ENCODE peak calls at places on chromosomes 2 and 18, in six cellular contexts. N, F, E, H, U and J are unnamed samples.

GRCh38 chr2:112605926-112606325 is 21.5 kb downstream of the CHCHD5 start:
- DNase-seq in N (no peak), F (no peak), E (no peak), H (no peak), U (no peak), J (no peak)

GRCh38 chr2:188978291-188979081 is 4.3 kb downstream of the COL3A1 start:
- DNase-seq in N (peak), F (no peak), E (peak), H (no peak), U (no peak), J (peak)

GRCh38 chr2:132793532-132793931 is 123.5 kb upstream of the LYPD1 start:
- DNase-seq in N (no peak), F (no peak), E (no peak), H (no peak), U (no peak), J (no peak)

GRCh38 chr2:198731842-198732421 is 725.8 kb downstream of the SATB2 start:
- DNase-seq in N (no peak), F (no peak), E (no peak), H (no peak), U (no peak), J (peak)

GRCh38 chr18:11518788-11519685 is 90.4 kb upstream of the SLC35G4 start:
- DNase-seq in N (peak), F (peak), E (peak), H (no peak), U (no peak), J (peak)

GRCh38 chr2:183000846-183001245 is 37.4 kb downstream of the NCKAP1 start:
- DNase-seq in N (no peak), F (no peak), E (no peak), H (no peak), U (no peak), J (no peak)

GRCh38 chr2:81658227-81658626 is 1353.7 kb upstream of the LRRTM1 start:
- DNase-seq in N (peak), F (no peak), E (peak), H (no peak), U (no peak), J (no peak)

GRCh38 chr2:223635080-223635479 is 32.9 kb upstream of the SCG2 start:
- DNase-seq in N (no peak), F (no peak), E (peak), H (no peak), U (no peak), J (peak)

GRCh38 chr2:239892480-239893235 is 132.5 kb downstream of the NDUFA10 start:
- DNase-seq in N (no peak), F (no peak), E (no peak), H (no peak), U (no peak), J (no peak)

GRCh38 chr18:57915848-57916596 is 112.9 kb upstream of the ATP8B1 start:
- DNase-seq in N (no peak), F (peak), E (no peak), H (no peak), U (no peak), J (no peak)

GRCh38 chr2:200455958-200456421 is 53.9 kb downstream of the KCTD18 start:
- DNase-seq in N (no peak), F (no peak), E (no peak), H (no peak), U (no peak), J (no peak)

GRCh38 chr2:96471772-96472171 is 33.4 kb downstream of the NEURL3 start:
- DNase-seq in N (no peak), F (no peak), E (no peak), H (no peak), U (no peak), J (no peak)
- TF ChIP-seq CTCF in N (no peak), F (no peak), E (no peak), H (no peak), U (no peak), J (no peak)

DNA sequence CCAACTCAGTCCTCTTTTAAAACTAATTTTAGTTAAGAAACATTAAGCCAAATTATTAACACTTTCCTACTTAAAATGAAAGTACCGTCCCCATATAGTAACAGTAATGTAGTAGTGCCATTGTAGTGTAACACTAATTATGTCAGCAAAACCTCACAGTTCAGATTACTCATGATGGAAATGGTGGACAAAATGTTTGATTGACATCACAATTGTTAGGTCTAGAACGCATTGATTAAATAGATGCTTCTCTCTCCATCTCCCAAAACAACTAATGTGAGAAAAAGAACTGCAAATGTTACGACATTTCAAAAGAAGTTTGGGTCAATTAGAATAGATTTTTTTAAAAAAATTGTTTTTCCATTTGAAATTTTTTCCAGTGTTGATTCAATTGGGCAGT is 1.2 kb upstream of the ATF2 start:
- DNase-seq in N (no peak), F (no peak), E (no peak), H (no peak), U (no peak), J (no peak)
- H3K4me3 ChIP-seq in N (peak), F (no peak), E (peak), H (peak), U (no peak), J (no peak)

DNA sequence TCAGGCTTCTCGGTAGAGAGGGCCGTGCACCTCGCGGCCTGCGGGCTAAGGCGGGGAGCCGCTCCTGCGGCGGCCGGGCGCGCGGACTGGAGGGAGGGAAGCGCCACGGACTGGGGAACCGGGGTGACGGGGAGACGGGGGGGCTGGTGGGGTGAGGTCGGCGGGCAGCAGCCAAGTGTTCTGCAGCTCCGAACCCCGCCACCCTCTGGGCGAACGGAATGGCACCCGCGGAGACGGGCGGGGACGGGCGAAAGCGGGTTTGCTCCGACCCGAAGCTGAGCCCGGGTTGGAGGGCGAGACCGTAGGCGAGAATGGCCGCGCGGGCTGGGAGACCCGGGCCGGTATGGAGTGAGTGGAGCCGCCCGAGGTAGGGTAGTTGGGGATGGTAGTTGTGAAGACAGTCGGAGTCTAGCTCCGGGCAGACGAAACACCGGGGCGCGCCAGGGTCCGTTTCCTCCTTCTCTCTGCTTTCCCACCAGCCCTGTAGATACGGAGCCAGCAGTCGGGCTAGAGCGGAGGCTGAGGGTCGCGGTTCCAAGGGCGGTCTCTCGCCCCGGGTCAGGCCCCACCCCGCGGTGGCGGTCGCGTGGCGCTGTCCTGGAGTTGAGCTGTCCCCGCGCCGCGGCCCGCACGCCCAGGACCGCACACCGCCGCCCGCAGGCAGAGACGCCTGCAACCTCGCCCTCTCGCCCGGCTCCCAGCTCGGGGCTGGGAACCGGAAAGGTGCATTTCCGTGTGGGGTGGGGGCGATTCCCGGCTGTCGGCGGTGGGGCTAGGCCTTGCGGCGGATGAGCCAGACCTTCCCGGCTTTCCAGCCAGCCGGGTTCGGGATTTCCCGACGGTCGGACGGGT is 160.3 kb upstream of the SIX2 start:
- DNase-seq in N (peak), F (no peak), E (no peak), H (no peak), U (no peak), J (no peak)
- TF ChIP-seq CTCF in N (peak), F (no peak), E (no peak), H (no peak), U (no peak), J (no peak)

DNA sequence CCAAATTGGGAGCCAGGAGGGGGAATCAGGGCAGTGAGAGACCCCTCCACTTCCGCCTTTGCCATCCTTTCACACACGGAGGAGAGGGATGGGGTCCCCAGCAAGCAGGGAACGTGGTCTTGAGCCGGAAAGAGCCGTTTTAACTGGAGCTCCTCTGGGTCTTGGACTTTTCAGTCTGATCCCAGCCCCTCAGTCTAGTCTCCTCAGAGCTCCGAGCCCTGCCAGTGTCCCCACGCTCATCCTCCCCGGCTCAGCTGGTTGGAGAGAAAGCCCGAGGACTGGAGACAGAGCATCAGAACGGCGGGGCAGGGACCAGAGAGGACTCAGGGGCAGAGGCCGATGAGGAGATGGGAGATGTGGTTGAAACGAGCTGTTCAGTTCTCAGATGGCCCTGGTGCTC is 26.1 kb upstream of the OTOF start:
- DNase-seq in N (no peak), F (no peak), E (no peak), H (no peak), U (no peak), J (no peak)
- H3K4me3 ChIP-seq in N (peak), F (peak), E (no peak), H (peak), U (peak), J (no peak)

DNA sequence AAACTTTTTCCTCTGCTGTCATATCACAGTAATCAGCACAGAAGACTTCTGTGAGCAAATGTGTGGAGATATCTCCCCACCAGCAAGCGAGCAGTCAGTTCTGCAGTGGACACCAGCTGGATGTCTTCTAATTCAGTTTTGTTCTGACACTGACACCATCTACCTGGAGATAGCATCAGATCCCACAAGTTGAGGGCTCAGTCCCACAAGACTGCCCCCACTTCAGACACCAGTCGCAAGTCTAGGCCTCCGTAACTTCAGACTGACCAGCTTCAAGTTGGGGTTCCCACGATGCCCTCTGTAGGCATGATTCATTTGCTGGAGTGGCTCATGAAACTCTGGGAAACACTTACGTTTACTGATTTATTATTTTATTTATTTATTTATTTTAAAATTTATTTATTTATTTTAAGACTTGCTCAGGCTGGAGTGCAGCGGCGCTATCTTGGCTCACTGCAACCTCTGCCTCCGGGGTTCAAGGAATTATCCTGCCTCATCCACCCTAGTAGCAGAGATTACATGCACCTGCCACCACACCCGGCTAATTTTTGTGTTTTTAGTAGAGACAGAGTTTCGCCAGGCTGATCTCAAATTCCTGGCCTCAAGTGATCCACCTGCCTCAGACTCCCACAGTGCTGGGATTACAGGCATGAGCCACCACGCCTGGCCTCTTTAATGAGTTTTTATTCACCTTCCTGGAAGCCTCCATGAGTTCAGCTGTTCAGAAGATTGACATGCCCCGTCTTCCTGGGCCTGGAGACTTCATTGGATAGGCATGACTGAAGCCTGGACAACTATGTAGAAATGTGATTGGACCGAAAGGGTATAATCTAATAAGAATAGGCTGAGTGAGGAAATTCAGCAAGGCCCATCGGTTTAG is 55.7 kb downstream of the PAPOLG start:
- DNase-seq in N (no peak), F (no peak), E (no peak), H (no peak), U (no peak), J (no peak)
- TF ChIP-seq CTCF in N (no peak), F (no peak), E (no peak), H (no peak), U (no peak), J (no peak)

GRCh38 chr2:35033748-35034147 is 1321.8 kb upstream of the CRIM1 start:
- DNase-seq in N (no peak), F (no peak), E (no peak), H (no peak), U (no peak), J (no peak)
- H3K4me3 ChIP-seq in N (no peak), F (no peak), E (no peak), H (no peak), U (no peak), J (no peak)